ENCODE peak calls at places on chromosomes 7 and 10, in seven cellular contexts. C is fibroblast of mammary gland; P is hippocampal formation; T is EL; O is activated naive CD4-positive, alpha-beta T cell; B is mucosa of gallbladder; Y is CD8-positive, alpha-beta memory T cell. J is an unnamed sample.

GRCh38 chr10:84337199-84337598 is 8.8 kb downstream of the CCSER2 start:
- DNase-seq in P (no peak), O (no peak), T (peak), Y (no peak), B (no peak), C (peak), J (no peak)

GRCh38 chr7:134701272-134701671 is 54.6 kb downstream of the BPGM start:
- DNase-seq in Y (no peak), B (no peak), T (peak), O (no peak), P (no peak), C (peak), J (no peak)

GRCh38 chr10:80472234-80473095 is 18.4 kb downstream of the TSPAN14 start:
- DNase-seq in Y (no peak), P (no peak), C (peak), T (peak), O (no peak), B (no peak), J (no peak)

GRCh38 chr10:122089343-122090015 is 100.5 kb downstream of the TACC2 start:
- DNase-seq in C (no peak), O (no peak), Y (no peak), P (no peak), T (no peak), B (no peak), J (no peak)

GRCh38 chr7:104929921-104930320 is 84.1 kb upstream of the KMT2E start:
- DNase-seq in Y (no peak), O (no peak), B (no peak), C (no peak), P (no peak), T (no peak), J (no peak)

GRCh38 chr7:2796358-2797352 is 47.5 kb downstream of the GNA12 start:
- DNase-seq in P (peak), C (peak), O (no peak), T (no peak), B (peak), Y (no peak), J (no peak)

GRCh38 chr10:73159038-73159648 is 8.7 kb downstream of the ECD start:
- DNase-seq in Y (peak), T (peak), B (peak), O (no peak), P (peak), C (peak), J (peak)

GRCh38 chr7:157514746-157515145 is 177.9 kb downstream of the DNAJB6 start:
- DNase-seq in P (no peak), Y (no peak), C (no peak), T (no peak), O (no peak), B (no peak), J (no peak)

GRCh38 chr7:112876877-112877276 is 86.7 kb upstream of the TMEM168 start:
- DNase-seq in C (no peak), Y (no peak), B (no peak), O (no peak), P (no peak), T (no peak), J (peak)

GRCh38 chr10:43403911-43404674 is 4.9 kb downstream of the HNRNPF start:
- DNase-seq in T (peak), P (no peak), B (no peak), O (no peak), Y (no peak), C (no peak), J (peak)

GRCh38 chr10:29254123-29255046 is 34.5 kb upstream of the LYZL1 start:
- DNase-seq in B (no peak), T (peak), C (no peak), Y (no peak), O (no peak), P (no peak), J (no peak)

GRCh38 chr10:78178940-78179339 is 145.3 kb downstream of the RPS24 start:
- DNase-seq in T (peak), B (no peak), O (no peak), P (peak), Y (no peak), C (peak), J (peak)

GRCh38 chr10:35300063-35300699 is 36.1 kb upstream of the CCNY start:
- DNase-seq in B (no peak), O (no peak), T (peak), C (peak), P (no peak), Y (no peak), J (peak)

GRCh38 chr7:74193054-74193453 is 16.8 kb upstream of the LAT2 start:
- DNase-seq in O (no peak), T (no peak), C (no peak), Y (no peak), P (no peak), B (no peak), J (no peak)

J was measured in small intestine.